ENCODE peak calls at places on chromosomes 5 and 9, in seven cellular contexts. One of them, this sample, is unnamed.

GRCh38 chr5:123285122-123286011 is 137.8 kb downstream of the CEP120 start:
- DNase-seq in SK-N-SH: peak
- DNase-seq in heart right ventricle: no peak
- DNase-seq in EH: peak
- DNase-seq in COR-L47: no peak
- DNase-seq in fibroblast of the aortic adventitia: peak
- DNase-seq in ACHN: no peak
- DNase-seq in this sample: no peak

GRCh38 chr5:138336952-138337684 is 948 bp upstream of the FAM53C start:
- DNase-seq in SK-N-SH: peak
- DNase-seq in heart right ventricle: no peak
- DNase-seq in EH: no peak
- DNase-seq in COR-L47: peak
- DNase-seq in fibroblast of the aortic adventitia: no peak
- DNase-seq in ACHN: peak
- DNase-seq in this sample: no peak

GRCh38 chr9:12988259-12988658 is 213.4 kb downstream of the LURAP1L start:
- DNase-seq in SK-N-SH: no peak
- DNase-seq in heart right ventricle: no peak
- DNase-seq in EH: no peak
- DNase-seq in COR-L47: no peak
- DNase-seq in fibroblast of the aortic adventitia: no peak
- DNase-seq in ACHN: no peak
- DNase-seq in this sample: peak

GRCh38 chr9:107034831-107035230 is 171.9 kb downstream of the ZNF462 start:
- DNase-seq in SK-N-SH: no peak
- DNase-seq in heart right ventricle: no peak
- DNase-seq in EH: no peak
- DNase-seq in COR-L47: no peak
- DNase-seq in fibroblast of the aortic adventitia: no peak
- DNase-seq in ACHN: no peak
- DNase-seq in this sample: no peak

GRCh38 chr9:134815435-134816214 is 65.0 kb upstream of the FCN2 start:
- DNase-seq in SK-N-SH: no peak
- DNase-seq in heart right ventricle: no peak
- DNase-seq in EH: no peak
- DNase-seq in COR-L47: no peak
- DNase-seq in fibroblast of the aortic adventitia: no peak
- DNase-seq in ACHN: no peak
- DNase-seq in this sample: no peak

GRCh38 chr5:181131514-181131913 is 545 bp upstream of the OR2V1 start:
- DNase-seq in SK-N-SH: no peak
- DNase-seq in heart right ventricle: no peak
- DNase-seq in EH: no peak
- DNase-seq in COR-L47: no peak
- DNase-seq in fibroblast of the aortic adventitia: no peak
- DNase-seq in ACHN: no peak
- DNase-seq in this sample: no peak

GRCh38 chr5:88660326-88660946 is 222.5 kb downstream of the MEF2C start:
- DNase-seq in SK-N-SH: no peak
- DNase-seq in heart right ventricle: no peak
- DNase-seq in EH: peak
- DNase-seq in COR-L47: peak
- DNase-seq in fibroblast of the aortic adventitia: peak
- DNase-seq in ACHN: peak
- DNase-seq in this sample: no peak

GRCh38 chr9:75235632-75236031 is 147.3 kb downstream of the OSTF1 start:
- DNase-seq in SK-N-SH: no peak
- DNase-seq in heart right ventricle: no peak
- DNase-seq in EH: no peak
- DNase-seq in COR-L47: no peak
- DNase-seq in fibroblast of the aortic adventitia: no peak
- DNase-seq in ACHN: no peak
- DNase-seq in this sample: no peak

GRCh38 chr5:141245250-141245717 is at the start of gene PCDHB15:
- DNase-seq in SK-N-SH: peak
- DNase-seq in heart right ventricle: no peak
- DNase-seq in EH: peak
- DNase-seq in COR-L47: peak
- DNase-seq in fibroblast of the aortic adventitia: no peak
- DNase-seq in ACHN: no peak
- DNase-seq in this sample: no peak

GRCh38 chr5:175707751-175708375 is 50.0 kb downstream of the HRH2 start:
- DNase-seq in SK-N-SH: no peak
- DNase-seq in heart right ventricle: no peak
- DNase-seq in EH: no peak
- DNase-seq in COR-L47: no peak
- DNase-seq in fibroblast of the aortic adventitia: no peak
- DNase-seq in ACHN: no peak
- DNase-seq in this sample: no peak

GRCh38 chr5:62306494-62307363 is 723 bp downstream of the KIF2A start:
- DNase-seq in SK-N-SH: peak
- DNase-seq in heart right ventricle: peak
- DNase-seq in EH: peak
- DNase-seq in COR-L47: peak
- DNase-seq in fibroblast of the aortic adventitia: peak
- DNase-seq in ACHN: peak
- DNase-seq in this sample: peak

GRCh38 chr5:429453-430188 is 13.4 kb upstream of the EXOC3 start:
- DNase-seq in SK-N-SH: no peak
- DNase-seq in heart right ventricle: no peak
- DNase-seq in EH: peak
- DNase-seq in COR-L47: peak
- DNase-seq in fibroblast of the aortic adventitia: peak
- DNase-seq in ACHN: no peak
- DNase-seq in this sample: peak

GRCh38 chr5:96114736-96115466 is 153.2 kb upstream of the ELL2 start:
- DNase-seq in SK-N-SH: no peak
- DNase-seq in heart right ventricle: no peak
- DNase-seq in EH: peak
- DNase-seq in COR-L47: no peak
- DNase-seq in fibroblast of the aortic adventitia: peak
- DNase-seq in ACHN: no peak
- DNase-seq in this sample: no peak

GRCh38 chr9:117672397-117672796 is 31.8 kb upstream of the TLR4 start:
- DNase-seq in SK-N-SH: no peak
- DNase-seq in heart right ventricle: no peak
- DNase-seq in EH: peak
- DNase-seq in COR-L47: no peak
- DNase-seq in fibroblast of the aortic adventitia: peak
- DNase-seq in ACHN: no peak
- DNase-seq in this sample: no peak

GRCh38 chr5:157917909-157918809 is 59.2 kb upstream of the CLINT1 start:
- DNase-seq in SK-N-SH: peak
- DNase-seq in heart right ventricle: peak
- DNase-seq in EH: peak
- DNase-seq in COR-L47: peak
- DNase-seq in fibroblast of the aortic adventitia: peak
- DNase-seq in ACHN: peak
- DNase-seq in this sample: peak

GRCh38 chr5:109711681-109712080 is 22.0 kb downstream of the MAN2A1 start:
- DNase-seq in SK-N-SH: no peak
- DNase-seq in heart right ventricle: no peak
- DNase-seq in EH: no peak
- DNase-seq in COR-L47: no peak
- DNase-seq in fibroblast of the aortic adventitia: no peak
- DNase-seq in ACHN: no peak
- DNase-seq in this sample: no peak

GRCh38 chr9:127554966-127555829 is 56.9 kb upstream of the STXBP1 start:
- DNase-seq in SK-N-SH: no peak
- DNase-seq in heart right ventricle: no peak
- DNase-seq in EH: no peak
- DNase-seq in COR-L47: peak
- DNase-seq in fibroblast of the aortic adventitia: no peak
- DNase-seq in ACHN: no peak
- DNase-seq in this sample: no peak

GRCh38 chr9:99103054-99103453 is 1.9 kb upstream of the TGFBR1 start:
- DNase-seq in SK-N-SH: no peak
- DNase-seq in heart right ventricle: no peak
- DNase-seq in EH: no peak
- DNase-seq in COR-L47: no peak
- DNase-seq in fibroblast of the aortic adventitia: no peak
- DNase-seq in ACHN: no peak
- DNase-seq in this sample: no peak

GRCh38 chr9:14942037-14942436 is 31.8 kb upstream of the FREM1 start:
- DNase-seq in SK-N-SH: no peak
- DNase-seq in heart right ventricle: no peak
- DNase-seq in EH: no peak
- DNase-seq in COR-L47: no peak
- DNase-seq in fibroblast of the aortic adventitia: no peak
- DNase-seq in ACHN: no peak
- DNase-seq in this sample: no peak

GRCh38 chr5:150142800-150143724 is 12.6 kb downstream of the PDGFRB start:
- DNase-seq in SK-N-SH: peak
- DNase-seq in heart right ventricle: peak
- DNase-seq in EH: peak
- DNase-seq in COR-L47: no peak
- DNase-seq in fibroblast of the aortic adventitia: peak
- DNase-seq in ACHN: peak
- DNase-seq in this sample: no peak

GRCh38 chr5:108801776-108802175 is 54.1 kb downstream of the FER start:
- DNase-seq in SK-N-SH: no peak
- DNase-seq in heart right ventricle: no peak
- DNase-seq in EH: peak
- DNase-seq in COR-L47: no peak
- DNase-seq in fibroblast of the aortic adventitia: peak
- DNase-seq in ACHN: peak
- DNase-seq in this sample: no peak

GRCh38 chr5:154801083-154801482 is 45.9 kb downstream of the LARP1 start:
- DNase-seq in SK-N-SH: no peak
- DNase-seq in heart right ventricle: no peak
- DNase-seq in EH: peak
- DNase-seq in COR-L47: no peak
- DNase-seq in fibroblast of the aortic adventitia: peak
- DNase-seq in ACHN: no peak
- DNase-seq in this sample: no peak

GRCh38 chr5:153953411-153953810 is 85.3 kb downstream of the FAM114A2 start:
- DNase-seq in SK-N-SH: no peak
- DNase-seq in heart right ventricle: no peak
- DNase-seq in EH: peak
- DNase-seq in COR-L47: no peak
- DNase-seq in fibroblast of the aortic adventitia: peak
- DNase-seq in ACHN: no peak
- DNase-seq in this sample: no peak

GRCh38 chr9:70031141-70031545 is 12.5 kb upstream of the MAMDC2 start:
- DNase-seq in SK-N-SH: no peak
- DNase-seq in heart right ventricle: no peak
- DNase-seq in EH: peak
- DNase-seq in COR-L47: no peak
- DNase-seq in fibroblast of the aortic adventitia: peak
- DNase-seq in ACHN: no peak
- DNase-seq in this sample: no peak

GRCh38 chr9:135245482-135246247 is 158.2 kb downstream of the OLFM1 start:
- DNase-seq in SK-N-SH: no peak
- DNase-seq in heart right ventricle: no peak
- DNase-seq in EH: no peak
- DNase-seq in COR-L47: no peak
- DNase-seq in fibroblast of the aortic adventitia: no peak
- DNase-seq in ACHN: no peak
- DNase-seq in this sample: no peak

GRCh38 chr9:114250235-114250568 is 72.7 kb upstream of the ORM1 start:
- DNase-seq in SK-N-SH: peak
- DNase-seq in heart right ventricle: peak
- DNase-seq in EH: peak
- DNase-seq in COR-L47: no peak
- DNase-seq in fibroblast of the aortic adventitia: peak
- DNase-seq in ACHN: no peak
- DNase-seq in this sample: peak

GRCh38 chr5:657570-657969 is 35.6 kb downstream of the TPPP start:
- DNase-seq in SK-N-SH: no peak
- DNase-seq in heart right ventricle: no peak
- DNase-seq in EH: peak
- DNase-seq in COR-L47: no peak
- DNase-seq in fibroblast of the aortic adventitia: peak
- DNase-seq in ACHN: peak
- DNase-seq in this sample: no peak

GRCh38 chr5:133938932-133939331 is 29.5 kb downstream of the C5orf15 start:
- DNase-seq in SK-N-SH: no peak
- DNase-seq in heart right ventricle: no peak
- DNase-seq in EH: no peak
- DNase-seq in COR-L47: no peak
- DNase-seq in fibroblast of the aortic adventitia: no peak
- DNase-seq in ACHN: no peak
- DNase-seq in this sample: no peak

GRCh38 chr5:154230526-154230925 is 40.0 kb downstream of the GALNT10 start:
- DNase-seq in SK-N-SH: no peak
- DNase-seq in heart right ventricle: no peak
- DNase-seq in EH: no peak
- DNase-seq in COR-L47: no peak
- DNase-seq in fibroblast of the aortic adventitia: no peak
- DNase-seq in ACHN: no peak
- DNase-seq in this sample: no peak